ENCODE peak calls at places on chromosomes 3 and 15, in ten cellular contexts. T, H, O, Q, E, V, M, P, U and C are unnamed samples.

GRCh38 chr3:87436781-87437543 is 160.6 kb upstream of the POU1F1 start:
- DNase-seq in U (no peak), Q (no peak), O (no peak), T (no peak), P (no peak), V (no peak), M (no peak), H (no peak), E (no peak), C (no peak)

GRCh38 chr15:80105193-80105984 is 45.9 kb downstream of the ZFAND6 start:
- DNase-seq in E (no peak), O (no peak), P (no peak), U (no peak), V (no peak), Q (no peak), H (no peak), T (no peak), M (no peak), C (no peak)

GRCh38 chr3:98600412-98601095 is 7.1 kb upstream of the CPOX start:
- DNase-seq in Q (no peak), M (no peak), T (no peak), P (no peak), U (no peak), H (no peak), E (no peak), V (no peak), O (no peak), C (no peak)

GRCh38 chr3:135622215-135622614 is 343.3 kb upstream of the PPP2R3A start:
- DNase-seq in O (no peak), M (no peak), E (no peak), P (no peak), H (no peak), V (no peak), Q (no peak), U (no peak), T (no peak), C (no peak)

GRCh38 chr3:127590282-127590592 is 296 bp downstream of the TPRA1 start:
- DNase-seq in V (no peak), T (no peak), U (no peak), E (no peak), Q (peak; percentile 57), H (no peak), P (no peak), M (peak; percentile 35), O (peak; percentile 84), C (no peak)

GRCh38 chr15:68419301-68420175 is 12.4 kb downstream of the ITGA11 start:
- DNase-seq in T (no peak), E (no peak), Q (no peak), U (peak; percentile 80), V (no peak), P (peak; percentile 35), H (no peak), O (no peak), M (no peak), C (no peak)

GRCh38 chr3:69838217-69838616 is 99.0 kb downstream of the MITF start:
- DNase-seq in M (no peak), O (peak; percentile 26), Q (no peak), V (no peak), E (no peak), P (no peak), H (no peak), T (no peak), U (no peak), C (no peak)

GRCh38 chr3:120402257-120402656 is 48.5 kb downstream of the FSTL1 start:
- DNase-seq in O (no peak), V (no peak), T (no peak), U (no peak), M (no peak), P (no peak), E (no peak), Q (no peak), H (no peak), C (no peak)

GRCh38 chr3:43239755-43240154 is 46.6 kb upstream of the SNRK start:
- DNase-seq in Q (no peak), E (no peak), P (no peak), T (no peak), M (no peak), U (peak; percentile 50), V (no peak), O (no peak), H (no peak), C (no peak)

GRCh38 chr3:40173291-40173710 is 136.2 kb upstream of the EIF1B start:
- DNase-seq in U (no peak), E (no peak), O (no peak), H (no peak), T (peak; percentile 15), V (no peak), Q (no peak), M (no peak), P (no peak), C (no peak)

GRCh38 chr15:69161878-69162213 is 1.4 kb downstream of the GLCE start:
- DNase-seq in H (no peak), Q (no peak), P (no peak), V (no peak), U (no peak), T (no peak), M (no peak), O (no peak), E (no peak), C (no peak)

GRCh38 chr3:56294316-56294715 is 174.0 kb downstream of the ERC2 start:
- DNase-seq in E (no peak), V (no peak), H (no peak), P (no peak), O (no peak), M (no peak), U (no peak), T (no peak), Q (no peak), C (no peak)

GRCh38 chr3:170709046-170709445 is 123.2 kb upstream of the SLC7A14 start:
- DNase-seq in T (no peak), U (no peak), H (no peak), V (no peak), E (no peak), O (no peak), M (no peak), P (no peak), Q (no peak), C (no peak)

GRCh38 chr3:140857993-140858392 is 83.6 kb upstream of the SLC25A36 start:
- DNase-seq in T (no peak), V (no peak), M (no peak), E (no peak), H (no peak), O (no peak), P (no peak), Q (no peak), U (no peak), C (no peak)

GRCh38 chr3:140863481-140864084 is 78.1 kb upstream of the SLC25A36 start:
- DNase-seq in P (no peak), T (peak; percentile 27), U (no peak), H (peak; percentile 80), Q (peak; percentile 14), O (peak; percentile 45), E (peak; percentile 49), M (peak; percentile 42), V (peak; percentile 42), C (peak; percentile 49)

GRCh38 chr3:140854961-140855360 is 86.7 kb upstream of the SLC25A36 start:
- DNase-seq in E (no peak), H (no peak), T (no peak), O (no peak), V (no peak), P (no peak), M (no peak), Q (no peak), U (no peak), C (no peak)

DNA sequence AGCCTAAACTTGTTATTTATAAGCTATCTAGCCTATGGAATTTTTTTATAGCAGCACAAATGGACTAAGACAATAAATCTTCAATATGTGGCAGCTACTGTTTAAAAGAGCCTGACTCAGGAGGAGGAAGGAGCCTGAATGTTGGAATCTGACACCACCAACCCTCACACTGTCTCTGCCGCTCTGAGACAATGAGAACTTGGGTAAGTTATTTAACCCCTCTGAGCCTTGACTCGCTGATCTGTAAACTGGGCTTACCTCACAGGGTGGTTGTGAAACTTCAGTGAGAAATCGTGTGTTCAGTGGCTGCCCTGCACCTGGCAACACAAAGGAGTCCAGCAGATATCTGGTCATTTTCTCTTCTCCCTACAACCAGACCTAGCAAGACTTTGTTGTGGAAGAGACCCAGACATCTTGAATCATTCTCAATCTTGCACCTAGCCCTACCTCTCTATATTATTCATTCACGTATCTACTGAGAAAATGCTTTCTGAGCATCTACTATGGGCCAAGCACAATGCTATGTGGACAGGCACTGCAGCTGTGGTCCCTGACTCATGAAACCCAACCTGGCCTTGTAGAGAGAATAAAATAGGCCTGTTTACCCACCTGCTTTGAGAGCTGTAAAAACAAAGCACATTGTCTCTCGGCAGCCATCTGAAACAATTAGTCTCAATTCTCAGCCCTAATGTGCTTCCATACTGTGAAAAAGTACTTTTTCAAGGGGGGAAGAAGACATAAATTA is 81.9 kb upstream of the SLC25A36 start:
- DNase-seq in M (no peak), V (no peak), P (no peak), Q (no peak), T (no peak), H (no peak), O (no peak), E (no peak), U (no peak), C (no peak)
- TF ChIP-seq EP300 in M (no peak), V (no peak), P (no peak), Q (no peak), T (no peak), H (no peak), O (no peak), E (no peak), U (no peak), C (no peak)

GRCh38 chr3:15174953-15175352 is 31.1 kb upstream of the CAPN7 start:
- DNase-seq in U (no peak), E (no peak), V (no peak), Q (no peak), T (no peak), H (no peak), O (no peak), P (no peak), M (no peak), C (no peak)
- H3K27ac ChIP-seq in U (no peak overlapping the region), E (no peak overlapping the region), V (no peak overlapping the region), Q (no peak overlapping the region), T (no peak overlapping the region), H (no peak overlapping the region), O (no peak overlapping the region), P (no peak overlapping the region), M (no peak overlapping the region), C (no peak overlapping the region)

GRCh38 chr3:37295925-37296324 is 121.5 kb upstream of the LRRFIP2 start:
- DNase-seq in V (no peak), T (no peak), M (no peak), Q (no peak), H (no peak), U (no peak), O (no peak), E (no peak), P (no peak), C (no peak)
- TF ChIP-seq EP300 in V (no peak), T (no peak), M (no peak), Q (no peak), H (no peak), U (no peak), O (no peak), E (no peak), P (no peak), C (no peak)

DNA sequence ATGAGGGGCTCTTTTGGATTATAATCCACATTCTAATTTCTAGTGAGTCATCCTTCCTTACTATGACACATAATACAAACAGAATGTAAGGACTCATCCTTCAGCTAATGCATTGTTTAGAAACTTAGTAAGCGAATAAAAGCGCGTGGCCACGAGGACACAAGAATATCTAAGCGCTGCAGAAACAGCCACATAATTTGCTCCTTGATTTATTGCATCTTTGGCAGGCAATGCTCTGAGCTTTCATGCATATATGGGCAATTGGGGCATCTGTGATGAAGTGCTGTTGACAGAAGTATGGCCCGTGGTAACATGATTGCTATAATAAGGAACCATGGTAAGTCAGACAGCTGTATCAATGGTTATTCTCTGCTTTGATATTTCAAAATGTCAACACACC is 191.3 kb upstream of the ZNF385D start:
- DNase-seq in H (no peak), U (no peak), M (no peak), T (no peak), V (no peak), O (no peak), P (no peak), E (no peak), Q (no peak), C (no peak)
- H3K27ac ChIP-seq in H (no peak overlapping the region), U (no peak overlapping the region), M (no peak overlapping the region), T (no peak overlapping the region), V (no peak overlapping the region), O (no peak overlapping the region), P (no peak overlapping the region), E (no peak overlapping the region), Q (no peak overlapping the region), C (no peak overlapping the region)